ENCODE peak calls at places on chromosomes 5 and 9, in six cellular contexts. S is CD8-positive, alpha-beta T cell; X is ovary; F is lower lobe of right lung; P is A549; I is IMR-90. N is an unnamed sample.

GRCh38 chr5:28580616-28581015 is 1542.2 kb upstream of the CDH9 start:
- DNase-seq in S (no peak), P (no peak), I (no peak), F (no peak), X (no peak), N (no peak)

GRCh38 chr5:159788835-159789331 is 127.4 kb upstream of the ADRA1B start:
- DNase-seq in S (no peak), F (no peak), I (no peak), P (no peak), X (peak; percentile 28), N (no peak)

GRCh38 chr5:142179776-142180387 is 71.3 kb downstream of the NDFIP1 start:
- DNase-seq in S (no peak), P (no peak), F (no peak), I (no peak), X (no peak), N (peak; percentile 95)

GRCh38 chr5:133149333-133149732 is 97.5 kb downstream of the HSPA4 start:
- DNase-seq in I (no peak), S (no peak), F (no peak), X (no peak), P (no peak), N (no peak)

GRCh38 chr5:1507457-1507856 is 16.3 kb downstream of the LPCAT1 start:
- DNase-seq in F (peak; percentile 78), P (no peak), S (no peak), X (no peak), I (no peak), N (no peak)

GRCh38 chr5:131769337-131769736 is 27.5 kb downstream of the FNIP1 start:
- DNase-seq in X (no peak), I (no peak), P (no peak), F (no peak), S (no peak), N (no peak)

GRCh38 chr5:168317521-168318147 is 26.2 kb downstream of the WWC1 start:
- DNase-seq in P (peak; percentile 98), I (peak; percentile 100), F (no peak), S (no peak), X (no peak), N (peak; percentile 40)

GRCh38 chr5:81800797-81801196 is 49.9 kb upstream of the SSBP2 start:
- DNase-seq in P (no peak), F (no peak), X (no peak), S (no peak), I (no peak), N (no peak)

GRCh38 chr9:115172105-115172504 is 54.1 kb upstream of the TNC start:
- DNase-seq in I (no peak), S (no peak), P (no peak), X (no peak), F (no peak), N (no peak)

GRCh38 chr5:55853818-55854217 is 2.7 kb downstream of the IL31RA start:
- DNase-seq in S (no peak), X (no peak), P (no peak), I (peak; percentile 67), F (no peak), N (no peak)

GRCh38 chr9:22116751-22117150 is 107.6 kb upstream of the CDKN2B start:
- DNase-seq in S (no peak), P (no peak), F (no peak), I (no peak), X (no peak), N (no peak)

GRCh38 chr5:33772276-33772990 is 119.4 kb downstream of the ADAMTS12 start:
- DNase-seq in I (peak; percentile 80), X (no peak), S (no peak), F (no peak), P (no peak), N (no peak)

GRCh38 chr9:36479086-36479485 is 79.0 kb upstream of the RNF38 start:
- DNase-seq in S (no peak), X (no peak), F (no peak), P (no peak), I (no peak), N (no peak)

GRCh38 chr9:77989437-77989836 is 42.2 kb downstream of the GNAQ start:
- DNase-seq in S (no peak), I (no peak), X (no peak), F (no peak), P (no peak), N (no peak)

GRCh38 chr9:77987880-77988525 is 43.6 kb downstream of the GNAQ start:
- DNase-seq in I (no peak), S (no peak), F (no peak), X (no peak), P (no peak), N (no peak)

GRCh38 chr9:77987104-77987656 is 44.4 kb downstream of the GNAQ start:
- DNase-seq in F (no peak), S (no peak), P (no peak), I (no peak), X (no peak), N (peak; percentile 25)

GRCh38 chr9:77991191-77991590 is 40.4 kb downstream of the GNAQ start:
- DNase-seq in F (no peak), S (no peak), I (no peak), X (no peak), P (no peak), N (no peak)

GRCh38 chr9:77989909-77990308 is 41.7 kb downstream of the GNAQ start:
- DNase-seq in F (no peak), S (no peak), P (no peak), X (no peak), I (no peak), N (no peak)
- H3K4me1 ChIP-seq in F (peaks cover 39% of the 10 kb centered on the region), S (no peaks in the 10 kb centered on the region), P (peaks cover 16% of the 10 kb centered on the region), X (peaks cover 14% of the 10 kb centered on the region), I (no peaks in the 10 kb centered on the region), N (peaks cover 9% of the 10 kb centered on the region)

DNA sequence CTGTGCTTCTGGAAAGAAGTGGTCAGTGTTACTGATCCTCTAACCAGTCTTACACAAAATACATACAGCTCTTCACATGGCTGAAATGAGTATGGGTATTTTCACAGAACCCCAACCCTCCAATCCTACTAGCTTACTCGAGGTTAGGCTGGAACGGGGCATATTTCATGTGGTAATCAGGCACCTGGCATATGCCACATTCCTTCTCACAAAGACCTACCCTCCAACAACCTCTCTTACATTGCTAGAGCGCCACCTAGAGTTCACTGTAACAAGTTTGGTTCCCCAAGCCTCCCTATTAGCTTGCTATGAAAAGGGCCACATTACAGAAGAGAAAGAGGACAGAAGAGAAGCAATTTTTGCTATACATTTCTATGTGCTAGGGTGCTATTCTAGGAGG is 597.3 kb downstream of the PRELID2 start:
- DNase-seq in F (no peak), X (no peak), S (no peak), I (peak; percentile 24), P (peak; percentile 56), N (peak; percentile 25)
- TF ChIP-seq CTCF in F (peak; percentile 27), X (no peak), S (no peak), I (peak; percentile 44), P (peak; percentile 46), N (peak; percentile 36)

DNA sequence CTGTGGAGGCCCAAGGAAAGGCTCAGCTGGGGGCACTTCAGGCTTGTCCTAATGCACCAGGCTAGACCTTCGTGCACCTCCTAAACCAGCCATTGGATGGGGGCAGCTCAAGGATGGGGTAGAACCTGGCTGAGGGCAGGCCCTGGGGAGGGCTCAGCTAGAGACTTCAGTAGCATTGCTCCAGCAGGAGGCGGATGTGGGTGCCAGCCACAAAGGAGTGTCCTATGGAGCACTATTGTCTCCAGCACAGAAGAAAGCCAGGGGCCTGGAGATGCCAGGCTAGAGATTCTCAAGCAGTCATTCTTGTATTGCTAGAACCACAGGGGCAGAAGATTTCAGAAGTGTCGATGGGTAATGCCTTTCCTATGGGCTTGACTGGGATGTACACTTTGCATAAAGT is 131.8 kb downstream of the SYK start:
- DNase-seq in X (no peak), S (no peak), I (no peak), P (no peak), F (no peak), N (no peak)
- H3K4me1 ChIP-seq in X (no peaks in the 10 kb centered on the region), S (no peaks in the 10 kb centered on the region), I (no peaks in the 10 kb centered on the region), P (no peaks in the 10 kb centered on the region), F (no peaks in the 10 kb centered on the region), N (no peaks in the 10 kb centered on the region)

DNA sequence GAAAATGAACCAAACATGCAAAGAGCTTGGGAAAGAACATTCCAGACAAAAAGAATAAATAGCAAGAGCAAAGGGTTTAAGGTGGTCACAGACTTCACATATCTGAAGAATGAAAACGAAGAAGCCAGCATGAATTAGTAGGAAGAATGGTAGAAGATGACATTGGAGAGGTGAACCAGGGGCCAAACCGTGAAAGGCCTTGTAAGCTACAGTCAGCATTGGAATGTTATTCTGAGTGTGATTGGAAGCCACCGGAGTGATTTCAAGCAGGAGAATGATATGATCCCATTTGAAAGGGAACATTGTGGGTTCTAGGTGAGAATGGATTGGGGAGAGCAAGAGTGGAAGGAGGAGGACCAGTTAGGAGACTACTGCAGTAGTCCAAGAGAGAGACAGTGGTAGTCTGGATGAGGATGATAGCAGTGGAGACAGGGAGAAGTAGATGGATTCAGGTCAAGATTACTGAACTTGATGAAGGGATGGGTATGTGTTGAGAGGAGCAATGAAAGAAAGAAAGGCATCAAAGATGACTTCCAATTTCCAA is 6.9 kb upstream of the PFDN1 start:
- DNase-seq in S (no peak), F (no peak), I (no peak), P (no peak), X (no peak), N (no peak)
- TF ChIP-seq CTCF in S (no peak), F (no peak), I (no peak), P (no peak), X (no peak), N (no peak)

GRCh38 chr9:127116088-127116726 is 6.2 kb downstream of the ANGPTL2 start:
- DNase-seq in F (no peak), S (no peak), P (no peak), I (no peak), X (no peak), N (no peak)
- H3K4me1 ChIP-seq in F (peaks cover 22% of the 10 kb centered on the region), S (peaks cover 15% of the 10 kb centered on the region), P (peaks cover 17% of the 10 kb centered on the region), I (peaks cover 27% of the 10 kb centered on the region), X (peaks cover 22% of the 10 kb centered on the region), N (peaks cover 4% of the 10 kb centered on the region)

GRCh38 chr9:126459546-126459945 is 132.9 kb downstream of the MVB12B start:
- DNase-seq in X (no peak), P (no peak), I (no peak), S (no peak), F (no peak), N (no peak)
- TF ChIP-seq CTCF in X (no peak), P (no peak), I (no peak), S (no peak), F (no peak), N (no peak)

GRCh38 chr9:112863214-112863613 is 27.5 kb downstream of the SLC46A2 start:
- DNase-seq in X (no peak), P (no peak), I (peak; percentile 57), F (peak; percentile 54), S (no peak), N (no peak)
- H3K4me1 ChIP-seq in X (no peaks in the 10 kb centered on the region), P (no peaks in the 10 kb centered on the region), I (peaks cover 21% of the 10 kb centered on the region), F (peaks cover 74% of the 10 kb centered on the region), S (no peaks in the 10 kb centered on the region), N (no peaks in the 10 kb centered on the region)

N was measured in BE2C.